ENCODE peak calls at places on chromosomes 7 and 10, in five cellular contexts. W is effector memory CD4-positive, alpha-beta T cell; P is activated CD4-positive, alpha-beta T cell treated with anti-CD3 and anti-CD28 coated beads, Interleukin-2, amount 10 ng/mL, durations not matched to agents 7 days and 5 days; G is neural crest cell; T is BJ. O is an unnamed sample.

GRCh38 chr7:110891197-110891596 is 199.7 kb upstream of the LRRN3 start:
- DNase-seq in W (no peak), P (no peak), G (no peak), T (no peak), O (no peak)

GRCh38 chr7:98569606-98570337 is 47.3 kb upstream of the NPTX2 start:
- DNase-seq in W (no peak), P (no peak), G (no peak), T (no peak), O (no peak)

GRCh38 chr7:55594870-55595269 is 22.6 kb upstream of the VOPP1 start:
- DNase-seq in W (no peak), P (no peak), G (no peak), T (no peak), O (no peak)

GRCh38 chr10:78451592-78451991 is 417.9 kb downstream of the RPS24 start:
- DNase-seq in W (no peak), P (no peak), G (no peak), T (no peak), O (no peak)

GRCh38 chr10:47423476-47423875 is 39.4 kb upstream of the ZNF488 start:
- DNase-seq in W (no peak), P (no peak), G (no peak), T (no peak), O (no peak)

GRCh38 chr7:134547738-134548054 is 1.2 kb upstream of the AKR1B15 start:
- DNase-seq in W (no peak), P (no peak), G (no peak), T (no peak), O (peak)

GRCh38 chr10:23686722-23687121 is 247.8 kb downstream of the OTUD1 start:
- DNase-seq in W (no peak), P (no peak), G (no peak), T (no peak), O (no peak)

GRCh38 chr10:80100861-80101695 is 22.6 kb downstream of the TMEM254 start:
- DNase-seq in W (no peak), P (no peak), G (no peak), T (no peak), O (no peak)

GRCh38 chr10:31836569-31837406 is 91.8 kb downstream of the ARHGAP12 start:
- DNase-seq in W (no peak), P (peak), G (no peak), T (no peak), O (peak)

GRCh38 chr7:79653136-79653631 is 199.7 kb upstream of the MAGI2 start:
- DNase-seq in W (no peak), P (no peak), G (no peak), T (no peak), O (no peak)

GRCh38 chr7:35596061-35596460 is 98.9 kb downstream of the HERPUD2 start:
- DNase-seq in W (no peak), P (no peak), G (no peak), T (no peak), O (no peak)

GRCh38 chr10:49679480-49679893 is at the start of gene C10orf53:
- DNase-seq in W (no peak), P (peak), G (peak), T (no peak), O (no peak)

GRCh38 chr7:65839846-65840245 is 33.0 kb upstream of the VKORC1L1 start:
- DNase-seq in W (no peak), P (no peak), G (no peak), T (no peak), O (no peak)

GRCh38 chr10:72001026-72001380 is 36.8 kb downstream of the CHST3 start:
- DNase-seq in W (no peak), P (no peak), G (no peak), T (no peak), O (no peak)

GRCh38 chr10:133528845-133529575 is 1.8 kb downstream of the CYP2E1 start:
- DNase-seq in W (no peak), P (no peak), G (no peak), T (no peak), O (no peak)